ENCODE peak calls at places on chromosomes 12 and 14, in four cellular contexts. Z, T, X and K are unnamed samples.

GRCh38 chr12:1500095-1500801 is 94.1 kb downstream of the FBXL14 start:
- DNase-seq in T (no peak), Z (no peak), X (no peak), K (peak; percentile 79)

GRCh38 chr12:96198970-96199369 is 4.8 kb downstream of the ELK3 start:
- DNase-seq in Z (no peak), T (no peak), X (no peak), K (no peak)

GRCh38 chr12:113130457-113131135 is 5.0 kb downstream of the RASAL1 start:
- DNase-seq in T (no peak), X (no peak), Z (no peak), K (peak; percentile 48)

GRCh38 chr14:94132285-94132887 is 3.0 kb upstream of the IFI27L2 start:
- DNase-seq in X (peak; percentile 38), Z (peak; percentile 62), T (no peak), K (peak; percentile 55)

GRCh38 chr14:91996951-91997371 is 42.9 kb downstream of the TRIP11 start:
- DNase-seq in Z (no peak), X (no peak), T (no peak), K (peak; percentile 51)

GRCh38 chr14:100268591-100269207 is 29.8 kb downstream of the YY1 start:
- DNase-seq in Z (no peak), T (no peak), X (no peak), K (no peak)

GRCh38 chr12:59660921-59661597 is 65.2 kb downstream of the SLC16A7 start:
- DNase-seq in X (no peak), T (no peak), Z (no peak), K (no peak)

GRCh38 chr14:78974691-78975090 is 804.5 kb downstream of the NRXN3 start:
- DNase-seq in T (no peak), X (no peak), Z (no peak), K (no peak)

GRCh38 chr12:752673-753400 is 458 bp downstream of the WNK1 start:
- DNase-seq in Z (peak; percentile 28), T (no peak), X (peak; percentile 59), K (peak; percentile 66)

GRCh38 chr12:33757701-33758100 is 264.6 kb upstream of the ALG10 start:
- DNase-seq in Z (no peak), X (no peak), T (no peak), K (no peak)

GRCh38 chr12:72282721-72283120 is 10.6 kb downstream of the TRHDE start:
- DNase-seq in T (no peak), Z (no peak), X (no peak), K (no peak)

GRCh38 chr12:128191380-128191779 is 75.6 kb upstream of the TMEM132C start:
- DNase-seq in Z (no peak), X (no peak), T (no peak), K (no peak)

GRCh38 chr12:124759841-124760508 is 103.7 kb downstream of the SCARB1 start:
- DNase-seq in T (no peak), X (no peak), Z (no peak), K (peak; percentile 54)

GRCh38 chr14:61537567-61538463 is 157.5 kb upstream of the HIF1A start:
- DNase-seq in Z (peak; percentile 19), X (no peak), T (no peak), K (peak; percentile 93)

GRCh38 chr14:103540816-103541493 is 12.0 kb downstream of the TRMT61A start:
- DNase-seq in T (no peak), Z (no peak), X (no peak), K (no peak)

GRCh38 chr14:89648510-89648909 is 231.5 kb upstream of the FOXN3 start:
- DNase-seq in T (no peak), Z (no peak), X (no peak), K (no peak)

GRCh38 chr14:74875204-74875603 is 741 bp downstream of the PROX2 start:
- DNase-seq in Z (no peak), X (no peak), T (no peak), K (no peak)

GRCh38 chr14:36646664-36647416 is 14.8 kb upstream of the PAX9 start:
- DNase-seq in T (no peak), X (no peak), Z (no peak), K (no peak)

GRCh38 chr12:105672171-105672570 is 341.7 kb downstream of the C12orf75 start:
- DNase-seq in X (no peak), T (no peak), Z (no peak), K (no peak)

GRCh38 chr12:102957339-102958050 is at the start of gene ASCL1:
- DNase-seq in Z (no peak), X (no peak), T (no peak), K (peak; percentile 48)

GRCh38 chr12:94560416-94561221 is 89.7 kb downstream of the TMCC3 start:
- DNase-seq in X (no peak), T (no peak), Z (no peak), K (peak; percentile 21)

GRCh38 chr14:65239897-65240296 is 137.6 kb upstream of the MAX start:
- DNase-seq in T (no peak), X (no peak), Z (no peak), K (no peak)

GRCh38 chr14:83425138-83425537 is 1891.5 kb upstream of the SEL1L start:
- DNase-seq in T (no peak), X (no peak), Z (no peak), K (peak; percentile 1)

GRCh38 chr12:49092086-49092815 is 2.4 kb downstream of the DHH start:
- DNase-seq in Z (peak; percentile 50), T (no peak), X (no peak), K (peak; percentile 68)

GRCh38 chr12:131089526-131090253 is 136.0 kb downstream of the ADGRD1 start:
- DNase-seq in T (no peak), Z (no peak), X (no peak), K (no peak)

GRCh38 chr12:10339441-10339840 is 31.8 kb downstream of the KLRD1 start:
- DNase-seq in X (no peak), Z (no peak), T (no peak), K (no peak)

GRCh38 chr12:128069359-128069997 is 197.5 kb upstream of the TMEM132C start:
- DNase-seq in T (peak; percentile 20), Z (no peak), X (no peak), K (peak; percentile 15)

GRCh38 chr12:10663869-10664268 is 10.0 kb downstream of the STYK1 start:
- DNase-seq in X (no peak), Z (no peak), T (no peak), K (no peak)

GRCh38 chr14:99881011-99881410 is 87.8 kb downstream of the EML1 start:
- DNase-seq in Z (no peak), X (no peak), T (no peak), K (no peak)

GRCh38 chr12:57837779-57838562 is 8.6 kb downstream of the CTDSP2 start:
- DNase-seq in T (no peak), X (peak; percentile 62), Z (no peak), K (no peak)

GRCh38 chr12:115337693-115338543 is 653.9 kb upstream of the TBX3 start:
- DNase-seq in X (peak; percentile 74), T (peak; percentile 71), Z (no peak), K (peak; percentile 84)

GRCh38 chr14:63840981-63841380 is 11.8 kb upstream of the SYNE2 start:
- DNase-seq in Z (peak; percentile 63), T (no peak), X (no peak), K (no peak)

GRCh38 chr14:61553730-61554641 is 141.3 kb upstream of the HIF1A start:
- DNase-seq in Z (no peak), T (no peak), X (peak; percentile 53), K (peak; percentile 85)